ENCODE peak calls at places on chromosome 14, in four cellular contexts. X is HCT116, N is K562, P is HepG2. E is an unnamed sample.

GRCh38 chr14:75069811-75070145 is 337 bp downstream of the ZC2HC1C start:
- DNase-seq in P (peak; percentile 47), X (no peak), N (no peak), E (no peak)

GRCh38 chr14:102474934-102475333 is 34.6 kb downstream of the ANKRD9 start:
- DNase-seq in X (no peak), N (no peak), P (no peak), E (no peak)

GRCh38 chr14:102629700-102630365 is 37.4 kb downstream of the RCOR1 start:
- DNase-seq in N (peak; percentile 26), P (no peak), X (no peak), E (no peak)

GRCh38 chr14:20820063-20820904 is 17.6 kb upstream of the RNASE1 start:
- DNase-seq in X (no peak), N (peak; percentile 84), P (no peak), E (no peak)

GRCh38 chr14:76924363-76925151 is 98.3 kb downstream of the LRRC74A start:
- DNase-seq in P (peak; percentile 36), X (no peak), N (no peak), E (peak; percentile 85)

GRCh38 chr14:20658246-20658645 is 16.8 kb upstream of the OR6S1 start:
- DNase-seq in X (no peak), P (no peak), N (no peak), E (no peak)

GRCh38 chr14:104178279-104178678 is 39.9 kb downstream of the KIF26A start:
- DNase-seq in P (no peak), X (no peak), N (no peak), E (no peak)

GRCh38 chr14:76953196-76953945 is 75.1 kb downstream of the IRF2BPL start:
- DNase-seq in P (peak; percentile 45), X (peak; percentile 81), N (peak; percentile 20), E (peak; percentile 52)

GRCh38 chr14:78509516-78509915 is 339.3 kb downstream of the NRXN3 start:
- DNase-seq in X (no peak), P (no peak), N (no peak), E (no peak)

GRCh38 chr14:103472939-103473338 is 49.7 kb downstream of the CKB start:
- DNase-seq in N (no peak), X (no peak), P (no peak), E (no peak)

GRCh38 chr14:104294628-104294982 is 156.2 kb downstream of the KIF26A start:
- DNase-seq in P (no peak), N (no peak), X (no peak), E (no peak)

GRCh38 chr14:58100735-58101368 is 51.2 kb downstream of the ARMH4 start:
- DNase-seq in X (no peak), P (no peak), N (no peak), E (no peak)

GRCh38 chr14:96614528-96614927 is 112.3 kb downstream of the PAPOLA start:
- DNase-seq in P (no peak), X (no peak), N (no peak), E (peak; percentile 65)

GRCh38 chr14:99023371-99023770 is 248.6 kb downstream of the BCL11B start:
- DNase-seq in P (no peak), X (no peak), N (no peak), E (no peak)

GRCh38 chr14:99028041-99028440 is 244.0 kb downstream of the BCL11B start:
- DNase-seq in P (no peak), X (no peak), N (no peak), E (no peak)

GRCh38 chr14:99026471-99026870 is 245.5 kb downstream of the BCL11B start:
- DNase-seq in P (no peak), X (peak; percentile 94), N (no peak), E (no peak)

GRCh38 chr14:99024926-99025325 is 247.1 kb downstream of the BCL11B start:
- DNase-seq in X (no peak), N (no peak), P (no peak), E (no peak)

GRCh38 chr14:99025418-99025817 is 246.6 kb downstream of the BCL11B start:
- DNase-seq in P (no peak), X (no peak), N (no peak), E (no peak)
- TF ChIP-seq ELF1 in P (no peak), X (no peak), N (no peak), E (no peak)

DNA sequence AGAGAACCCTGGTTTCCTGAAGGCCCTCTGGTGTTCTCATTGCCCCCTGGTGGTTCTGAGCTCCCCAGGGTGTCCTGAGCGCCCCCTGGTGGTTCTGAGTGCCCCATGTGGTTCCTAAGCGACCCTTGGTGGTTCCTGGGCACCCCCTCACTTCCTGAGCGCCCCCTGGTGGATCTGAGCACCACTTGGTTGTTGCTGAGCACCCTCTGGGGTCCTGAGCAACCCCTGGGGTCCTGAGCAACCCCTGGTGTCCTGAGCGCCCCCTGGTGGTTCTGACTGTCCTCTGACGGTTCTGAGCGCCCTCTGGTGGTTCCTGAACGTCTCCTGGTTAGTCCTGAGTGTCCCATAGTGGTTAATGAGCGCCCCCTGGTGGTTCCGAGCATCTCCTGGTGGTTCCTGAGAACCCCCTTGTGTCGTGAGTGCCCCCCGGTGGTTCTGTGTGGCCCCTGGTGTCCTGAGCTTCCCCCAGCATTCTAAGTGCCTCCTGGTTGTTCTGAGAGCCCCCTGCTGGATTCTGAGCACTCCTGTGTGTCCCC is 568.3 kb downstream of the TMEM121 start:
- DNase-seq in X (no peak), P (peak; percentile 42), N (no peak), E (no peak)
- TF ChIP-seq ELF1 in X (no peak), P (no peak), N (no peak), E (no peak)

GRCh38 chr14:32667791-32668190 is 270.9 kb upstream of the NPAS3 start:
- DNase-seq in X (no peak), P (no peak), N (no peak), E (no peak)
- TF ChIP-seq ELF1 in X (no peak), P (no peak), N (no peak), E (no peak)

DNA sequence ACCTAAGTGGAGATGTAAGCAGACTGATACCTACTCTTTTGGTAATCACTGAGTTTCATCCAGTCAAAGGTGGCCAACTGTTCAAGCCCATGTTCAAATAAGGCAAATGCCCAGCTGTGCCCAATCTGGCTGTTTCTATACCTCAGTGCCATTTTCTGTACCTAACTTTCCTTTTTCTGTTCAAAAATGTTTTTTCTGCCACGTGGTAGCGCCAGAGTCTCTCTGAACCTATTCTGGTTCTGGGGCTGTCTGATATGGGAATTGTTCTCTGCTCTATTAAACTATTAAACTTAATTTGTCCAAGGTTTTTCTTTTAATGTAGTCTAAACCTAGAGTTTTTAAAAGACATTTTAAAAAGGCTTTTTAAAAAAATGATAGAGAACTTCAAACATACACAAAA is 391.2 kb downstream of the NOVA1 start:
- DNase-seq in P (no peak), N (no peak), X (no peak), E (no peak)
- TF ChIP-seq ELF1 in P (no peak), N (no peak), X (no peak), E (no peak)

DNA sequence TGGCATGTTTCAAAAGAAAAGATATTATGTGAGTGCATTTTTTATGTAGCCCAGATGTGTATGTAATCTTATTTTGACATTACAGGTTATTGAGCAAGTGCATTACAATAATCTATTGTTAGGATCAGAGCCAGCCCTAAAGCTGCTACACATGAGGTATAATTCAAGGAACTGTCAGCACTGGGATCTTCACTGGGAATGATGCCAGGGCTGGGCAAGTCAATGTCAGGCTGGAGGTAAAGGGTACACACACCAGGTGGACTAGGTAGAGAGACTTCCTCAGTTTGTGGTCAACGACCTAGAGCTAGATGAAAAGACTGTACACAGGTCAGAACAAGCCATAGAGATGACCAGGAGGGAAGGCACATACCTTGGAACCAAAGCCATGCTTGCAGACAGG is 15.4 kb downstream of the TRIM9 start:
- DNase-seq in X (no peak), P (no peak), N (no peak), E (peak; percentile 24)
- TF ChIP-seq ELF1 in X (no peak), P (no peak), N (no peak), E (no peak)

GRCh38 chr14:60648169-60648933 is 926 bp downstream of the SIX1 start:
- DNase-seq in N (peak; percentile 43), P (no peak), X (no peak), E (peak; percentile 53)
- TF ChIP-seq ELF1 in N (no peak), P (no peak), X (no peak), E (no peak)

DNA sequence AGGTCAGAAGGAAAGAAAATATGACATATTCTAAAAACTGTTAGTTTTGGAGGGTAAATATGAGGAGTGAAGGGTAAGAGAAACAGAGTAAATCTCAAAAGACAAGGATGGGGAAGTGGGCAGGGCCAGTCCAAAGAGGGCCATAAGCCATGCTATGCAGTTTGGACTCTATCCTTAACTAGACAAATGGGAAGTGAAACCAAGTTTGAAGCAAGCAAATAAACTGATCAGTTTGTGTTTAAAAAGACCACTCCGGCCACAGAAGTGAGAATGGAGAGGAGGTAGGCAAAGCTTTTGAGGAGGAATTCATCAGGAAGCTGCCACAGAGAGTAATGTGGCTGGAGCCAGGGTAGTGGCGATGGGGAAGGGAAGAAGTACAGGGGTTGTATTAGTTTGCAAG is 37.5 kb upstream of the DAAM1 start:
- DNase-seq in N (no peak), X (no peak), P (no peak), E (no peak)
- TF ChIP-seq ELF1 in N (no peak), X (no peak), P (no peak), E (no peak)

DNA sequence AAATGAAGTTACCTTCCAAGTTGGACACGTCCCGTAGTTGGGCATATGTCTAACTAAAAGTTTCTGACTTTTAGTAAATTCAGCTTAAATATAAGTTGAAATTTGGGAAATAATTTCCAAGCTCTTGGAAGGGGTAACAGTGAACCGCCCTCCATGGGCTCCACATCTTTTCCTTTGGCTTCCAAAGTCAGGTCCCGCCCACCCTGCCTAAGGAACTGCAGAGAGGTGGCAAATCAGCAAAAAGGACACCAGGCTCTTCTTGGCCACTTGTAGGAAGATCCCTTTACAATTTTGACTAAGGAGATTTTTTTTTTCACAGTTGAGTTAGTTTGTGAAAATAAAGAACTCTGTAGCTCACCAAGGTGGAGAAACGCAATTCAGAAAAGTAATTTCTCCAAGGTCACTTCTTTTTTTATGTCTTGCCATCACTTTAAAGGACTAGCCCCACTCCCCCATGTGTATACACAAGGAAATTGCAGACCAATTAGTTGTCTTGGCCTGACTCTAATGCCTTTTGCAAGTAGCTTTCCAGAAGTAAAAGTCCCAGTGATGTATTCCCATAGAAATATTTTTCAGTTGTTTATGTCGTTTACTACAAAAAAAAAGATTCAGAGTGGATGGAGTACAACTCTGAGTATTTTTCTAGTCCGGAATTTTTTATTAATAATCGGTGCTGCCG is 181.2 kb downstream of the PELI2 start:
- DNase-seq in X (no peak), N (no peak), P (no peak), E (no peak)
- TF ChIP-seq ELF1 in X (no peak), N (no peak), P (no peak), E (no peak)

GRCh38 chr14:66443158-66443695 is 42.9 kb upstream of the CCDC196 start:
- DNase-seq in N (no peak), P (no peak), X (no peak), E (no peak)
- TF ChIP-seq ELF1 in N (no peak), P (no peak), X (no peak), E (no peak)